ENCODE peak calls at places on chromosome 9, in six cellular contexts. O, Z, A, R, S and E are unnamed samples. For H3K9me3, the result is how much of the 10 kb centered on the place peaks cover.

GRCh38 chr9:14372437-14373318 is 58.7 kb upstream of the NFIB start:
- DNase-seq in A (no peak), O (peak), R (peak), S (peak), Z (peak), E (peak)

GRCh38 chr9:95826183-95826838 is 49.2 kb upstream of the ERCC6L2 start:
- DNase-seq in S (peak), R (no peak), A (no peak), Z (no peak), O (no peak), E (no peak)

GRCh38 chr9:116767219-116767618 is 80.1 kb downstream of the TRIM32 start:
- DNase-seq in A (no peak), S (no peak), Z (no peak), O (no peak), R (no peak), E (no peak)

GRCh38 chr9:35906923-35907699 is 1.1 kb downstream of the HRCT1 start:
- DNase-seq in S (peak), R (peak), A (no peak), O (peak), Z (peak), E (no peak)

GRCh38 chr9:129610473-129611301 is 10.2 kb downstream of the C9orf50 start:
- DNase-seq in A (no peak), S (peak), O (peak), R (peak), Z (peak), E (no peak)

GRCh38 chr9:113519401-113520108 is 56.0 kb downstream of the RGS3 start:
- DNase-seq in R (no peak), Z (peak), A (no peak), S (peak), O (no peak), E (no peak)

GRCh38 chr9:107060026-107060425 is 197.1 kb downstream of the ZNF462 start:
- DNase-seq in A (no peak), Z (no peak), S (no peak), R (no peak), O (no peak), E (no peak)

GRCh38 chr9:87112656-87113055 is 165.3 kb upstream of the GAS1 start:
- DNase-seq in O (no peak), A (no peak), Z (peak), R (no peak), S (peak), E (no peak)

GRCh38 chr9:126235350-126235740 is 91.3 kb upstream of the MVB12B start:
- DNase-seq in R (no peak), S (no peak), O (no peak), Z (no peak), A (no peak), E (no peak)

GRCh38 chr9:89496645-89497044 is 1.3 kb downstream of the SEMA4D start:
- DNase-seq in Z (no peak), O (peak), S (no peak), R (no peak), A (no peak), E (no peak)

GRCh38 chr9:4012446-4012845 is 287.4 kb downstream of the GLIS3 start:
- DNase-seq in R (no peak), A (no peak), Z (peak), O (no peak), S (no peak), E (no peak)

GRCh38 chr9:124355941-124356744 is 59.1 kb downstream of the PSMB7 start:
- DNase-seq in R (no peak), S (no peak), Z (no peak), A (no peak), O (peak), E (no peak)

GRCh38 chr9:34809504-34810186 is 99.7 kb upstream of the CCL21 start:
- DNase-seq in S (peak), O (peak), R (no peak), Z (peak), A (no peak), E (no peak)

GRCh38 chr9:3517377-3518048 is 8.3 kb downstream of the RFX3 start:
- DNase-seq in A (no peak), R (no peak), S (no peak), Z (no peak), O (no peak), E (no peak)

GRCh38 chr9:93033541-93033940 is 25.0 kb upstream of the SUSD3 start:
- DNase-seq in S (no peak), Z (no peak), O (no peak), R (no peak), A (no peak), E (no peak)

GRCh38 chr9:6216951-6217350 is 1.3 kb downstream of the IL33 start:
- DNase-seq in S (no peak), A (no peak), Z (no peak), O (no peak), R (no peak), E (no peak)
- H3K9me3 ChIP-seq in S (under half), A (under half), Z (under half), O (under half), R (under half), E (under half)

GRCh38 chr9:81686614-81687520 is 2.5 kb downstream of the TLE1 start:
- DNase-seq in R (peak), S (peak), O (peak), Z (peak), A (no peak), E (peak)

GRCh38 chr9:81690251-81690851 is 1.0 kb upstream of the TLE1 start:
- DNase-seq in S (peak), R (peak), A (no peak), O (peak), Z (peak), E (no peak)

GRCh38 chr9:81685763-81686613 is 3.4 kb downstream of the TLE1 start:
- DNase-seq in O (peak), A (no peak), S (peak), Z (peak), R (no peak), E (no peak)

GRCh38 chr9:81687521-81688261 is 1.7 kb downstream of the TLE1 start:
- DNase-seq in O (peak), Z (peak), R (peak), S (no peak), A (no peak), E (no peak)

DNA sequence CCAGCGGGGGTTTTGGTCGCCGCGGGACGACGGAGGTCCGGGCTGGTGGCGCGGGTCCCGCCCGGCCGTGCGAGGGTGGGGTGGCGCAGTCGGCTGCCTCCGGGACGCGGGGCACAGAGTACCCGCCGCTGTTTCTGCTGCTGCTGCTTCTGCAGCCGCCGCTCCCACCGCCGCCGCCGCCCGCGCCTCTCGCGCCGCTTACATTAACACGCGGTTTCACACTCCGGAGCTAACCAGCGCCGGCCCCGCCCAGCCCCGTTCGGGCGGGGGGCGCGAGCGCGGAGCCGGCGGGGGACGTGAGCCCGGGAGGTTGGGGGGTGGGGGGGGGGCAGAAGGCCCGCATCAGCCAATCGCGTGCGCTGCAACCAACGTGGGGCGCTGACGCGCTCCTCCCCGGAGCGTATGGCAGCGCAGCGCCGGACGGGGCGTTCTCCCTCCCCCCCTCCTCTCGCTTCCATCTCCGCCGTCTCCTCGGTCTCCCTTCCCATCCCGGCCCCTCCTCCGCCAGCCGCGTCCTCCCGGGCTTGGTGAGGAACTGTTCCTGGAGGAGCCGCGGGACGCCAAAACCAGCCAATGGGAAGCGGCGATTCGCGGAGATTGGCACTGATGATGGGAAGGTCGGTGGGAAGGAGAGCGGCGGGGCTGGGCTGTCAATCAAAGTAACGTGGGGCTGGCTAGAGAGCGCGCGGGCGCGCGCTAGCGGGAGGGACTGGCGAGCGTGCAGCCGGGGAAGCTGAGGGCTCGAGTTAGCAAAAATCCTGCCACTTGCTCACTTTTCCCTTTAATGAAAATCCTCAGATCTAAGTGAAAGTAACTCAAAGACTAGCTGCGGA is at the start of gene TLE1:
- DNase-seq in Z (peak), S (peak), R (peak), O (peak), A (peak), E (peak)
- TF ChIP-seq CTCF in Z (peak), S (no peak), R (no peak), O (no peak), A (no peak), E (peak)

GRCh38 chr9:122562134-122562760 is 9.3 kb downstream of the OR1N2 start:
- DNase-seq in Z (no peak), S (no peak), O (no peak), R (no peak), A (no peak), E (no peak)
- H3K9me3 ChIP-seq in Z (under half), S (under half), O (under half), R (under half), A (under half), E (under half)

GRCh38 chr9:18700714-18701113 is 226.8 kb downstream of the ADAMTSL1 start:
- DNase-seq in Z (no peak), O (no peak), R (no peak), A (no peak), S (no peak), E (no peak)

GRCh38 chr9:18705763-18706372 is 231.9 kb downstream of the ADAMTSL1 start:
- DNase-seq in S (no peak), O (no peak), A (no peak), R (no peak), Z (peak), E (no peak)

GRCh38 chr9:18699749-18700148 is 225.8 kb downstream of the ADAMTSL1 start:
- DNase-seq in S (no peak), O (no peak), Z (no peak), R (no peak), A (no peak), E (no peak)

GRCh38 chr9:18706648-18707047 is 232.7 kb downstream of the ADAMTSL1 start:
- DNase-seq in O (no peak), R (no peak), A (no peak), Z (no peak), S (no peak), E (no peak)

GRCh38 chr9:18703086-18703750 is 229.3 kb downstream of the ADAMTSL1 start:
- DNase-seq in A (no peak), R (no peak), S (peak), Z (peak), O (no peak), E (no peak)
- TF ChIP-seq CTCF in A (no peak), R (no peak), S (no peak), Z (no peak), O (no peak), E (peak)

DNA sequence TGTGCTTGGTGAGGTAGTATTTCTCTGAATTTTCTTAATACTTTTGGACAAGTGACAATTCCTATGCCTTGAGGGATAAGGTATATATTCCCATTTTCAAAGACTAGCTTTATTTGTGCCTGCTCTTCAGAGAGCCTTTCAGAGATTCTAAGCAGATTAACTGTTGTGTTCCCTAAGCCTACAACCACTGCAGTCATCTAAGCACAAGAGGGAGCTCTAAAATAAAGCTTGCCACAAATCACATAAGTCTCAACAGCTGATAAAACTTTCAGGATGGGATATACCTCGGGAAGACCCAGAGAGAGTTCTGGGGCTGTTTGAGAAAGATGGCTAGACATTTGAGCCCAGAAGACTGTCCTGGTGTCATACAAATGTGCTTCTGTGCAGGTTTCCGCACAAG is 157.3 kb downstream of the CYLC2 start:
- DNase-seq in A (no peak), R (no peak), O (no peak), Z (no peak), S (no peak), E (no peak)
- H3K9me3 ChIP-seq in A (under half), R (under half), O (under half), Z (under half), S (under half), E (under half)

GRCh38 chr9:85147046-85147640 is 477.6 kb downstream of the NTRK2 start:
- DNase-seq in A (no peak), S (no peak), Z (no peak), O (no peak), R (no peak), E (no peak)

GRCh38 chr9:85136978-85137377 is 467.4 kb downstream of the NTRK2 start:
- DNase-seq in Z (no peak), S (no peak), R (no peak), O (no peak), A (no peak), E (no peak)

GRCh38 chr9:85137606-85138150 is 468.1 kb downstream of the NTRK2 start:
- DNase-seq in A (no peak), S (no peak), R (no peak), Z (no peak), O (no peak), E (no peak)

DNA sequence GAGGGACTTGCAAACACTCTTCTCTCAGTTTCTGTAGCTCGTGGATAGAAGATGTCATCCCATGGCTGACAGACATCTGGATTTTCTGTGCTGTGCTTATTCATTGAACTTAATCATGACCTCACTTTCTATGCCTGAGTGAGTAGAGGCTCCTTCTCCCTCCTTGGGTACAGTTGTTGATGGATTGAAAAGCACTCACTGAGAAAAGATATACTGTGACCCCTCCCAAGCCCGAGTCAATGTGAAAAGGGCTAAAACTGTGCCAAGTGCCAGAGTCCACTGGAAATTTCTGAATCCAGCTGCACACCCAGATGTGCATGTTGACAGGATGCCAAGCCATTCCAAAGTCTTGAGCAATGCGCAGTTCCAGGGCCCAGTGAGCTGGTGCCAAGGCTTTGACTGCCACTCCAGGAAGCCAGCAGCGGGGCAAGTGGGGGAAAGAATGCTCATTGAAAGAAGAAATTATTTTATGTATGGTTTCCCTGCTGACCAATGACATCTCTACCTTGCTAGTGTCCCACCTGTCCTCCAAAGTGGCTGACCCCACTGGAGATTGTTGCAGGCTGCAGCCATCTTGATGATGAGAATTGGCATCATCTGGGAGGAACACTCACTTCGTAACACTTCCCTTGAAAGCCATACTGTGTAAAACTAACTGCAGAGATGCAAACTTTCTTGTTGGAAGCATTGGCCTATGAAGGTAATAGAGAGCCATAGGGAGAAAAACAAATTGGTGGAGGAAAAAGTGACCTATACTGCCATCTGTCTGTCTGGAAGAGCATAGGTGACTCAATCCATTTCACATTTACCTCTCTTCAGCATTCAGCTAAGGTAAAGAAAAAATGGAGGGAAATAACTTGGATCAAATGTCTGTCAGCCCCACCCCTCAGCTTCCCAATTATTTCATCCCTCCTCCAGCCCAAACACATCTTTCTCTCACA is 473.2 kb downstream of the NTRK2 start:
- DNase-seq in S (no peak), O (no peak), Z (peak), R (no peak), A (peak), E (no peak)
- TF ChIP-seq CTCF in S (no peak), O (no peak), Z (no peak), R (no peak), A (peak), E (no peak)